ENCODE peak calls at places on chromosomes 7 and 10, in six cellular contexts. C is stimulated activated naive CD4-positive, alpha-beta T cell; E is transverse colon; F is astrocyte of the spinal cord; H is kidney tubule cell; J is C1 segment of cervical spinal cord. A is an unnamed sample.

GRCh38 chr10:34049887-34050286 is 715.4 kb upstream of the NRP1 start:
- DNase-seq in C (no peak), E (no peak), F (peak; percentile 38), H (peak; percentile 25), J (no peak), A (peak; percentile 65)

GRCh38 chr10:123530166-123530870 is 135.8 kb upstream of the GPR26 start:
- DNase-seq in C (no peak), E (no peak), F (no peak), H (no peak), J (no peak), A (no peak)

GRCh38 chr10:132064082-132064755 is 1.5 kb upstream of the JAKMIP3 start:
- DNase-seq in C (no peak), E (no peak), F (no peak), H (no peak), J (peak; percentile 29), A (no peak)

GRCh38 chr10:72275351-72276012 is 1.8 kb downstream of the DDIT4 start:
- DNase-seq in C (no peak), E (peak; percentile 46), F (peak; percentile 37), H (no peak), J (no peak), A (no peak)

GRCh38 chr7:25722856-25723255 is 429.1 kb upstream of the NFE2L3 start:
- DNase-seq in C (no peak), E (no peak), F (no peak), H (no peak), J (no peak), A (peak; percentile 9)

GRCh38 chr10:49189422-49189821 is 1.2 kb upstream of the TMEM273 start:
- DNase-seq in C (no peak), E (no peak), F (no peak), H (no peak), J (no peak), A (no peak)

GRCh38 chr7:79452495-79453265 is 787 bp downstream of the MAGI2 start:
- DNase-seq in C (no peak), E (no peak), F (no peak), H (peak; percentile 32), J (no peak), A (no peak)

GRCh38 chr10:62924344-62924748 is 108.2 kb upstream of the EGR2 start:
- DNase-seq in C (no peak), E (peak; percentile 14), F (no peak), H (no peak), J (no peak), A (no peak)

GRCh38 chr10:124458473-124458872 is 3.1 kb upstream of the LHPP start:
- DNase-seq in C (no peak), E (no peak), F (no peak), H (no peak), J (no peak), A (no peak)

A was measured in renal cortical epithelial cell.